ENCODE peak calls at places on chromosomes 4 and X, in six cellular contexts. I is glutamatergic neuron, D is HL-60, G is endothelial cell, J is cardiac fibroblast, C is neural crest cell. T is an unnamed sample.
A peak's percentile ranks its signal among the peaks of the same experiment; 100 is the strongest.

GRCh38 chr4:1512738-1513660 is 106.8 kb upstream of the NKX1-1 start:
- DNase-seq in I (peak; percentile 75), J (peak; percentile 25), G (peak; percentile 74), C (peak; percentile 76), D (no peak), T (no peak)

GRCh38 chr4:122810669-122811068 is 16.0 kb upstream of the FGF2 start:
- DNase-seq in I (no peak), J (peak; percentile 41), D (no peak), C (no peak), G (no peak), T (no peak)

GRCh38 chrX:68755726-68756125 is 73.1 kb upstream of the EFNB1 start:
- DNase-seq in C (no peak), G (no peak), D (no peak), J (no peak), I (no peak), T (no peak)

GRCh38 chr4:123415977-123416376 is 19.4 kb downstream of the SPRY1 start:
- DNase-seq in C (no peak), G (no peak), J (peak; percentile 70), I (no peak), D (peak; percentile 70), T (no peak)

GRCh38 chrX:9163153-9163790 is 129.3 kb upstream of the FAM9B start:
- DNase-seq in C (no peak), J (no peak), D (no peak), G (no peak), I (no peak), T (no peak)

GRCh38 chrX:9927638-9928037 is 39.5 kb upstream of the CLDN34 start:
- DNase-seq in I (no peak), D (no peak), J (no peak), G (no peak), C (no peak), T (no peak)

GRCh38 chr4:40369437-40370278 is 34.5 kb downstream of the CHRNA9 start:
- DNase-seq in J (no peak), D (no peak), C (no peak), I (no peak), G (no peak), T (peak; percentile 40)

GRCh38 chrX:10393899-10394298 is 226.5 kb downstream of the MID1 start:
- DNase-seq in J (no peak), I (no peak), G (no peak), D (no peak), C (no peak), T (no peak)

GRCh38 chr4:28557755-28558154 is 1697.1 kb downstream of the STIM2 start:
- DNase-seq in J (peak; percentile 1), C (no peak), G (no peak), I (no peak), D (no peak), T (no peak)

GRCh38 chr4:26723216-26723615 is 137.4 kb upstream of the STIM2 start:
- DNase-seq in D (no peak), J (no peak), I (no peak), C (no peak), G (no peak), T (peak; percentile 7)

GRCh38 chrX:65595460-65595876 is 60.9 kb upstream of the LAS1L start:
- DNase-seq in D (peak; percentile 76), I (peak; percentile 90), C (peak; percentile 83), G (peak; percentile 88), J (peak; percentile 95), T (peak; percentile 79)

GRCh38 chr4:138875886-138876608 is 139.5 kb upstream of the NOCT start:
- DNase-seq in I (no peak), D (no peak), G (no peak), J (peak; percentile 75), C (no peak), T (no peak)

GRCh38 chr4:185068837-185069236 is 50.5 kb downstream of the HELT start:
- DNase-seq in G (peak; percentile 11), J (no peak), C (no peak), I (no peak), D (no peak), T (no peak)

GRCh38 chrX:9861711-9862110 is 75.5 kb downstream of the SHROOM2 start:
- DNase-seq in C (no peak), G (no peak), I (no peak), J (no peak), D (no peak), T (no peak)

GRCh38 chrX:12567857-12568256 is 223.4 kb upstream of the PRPS2 start:
- DNase-seq in D (no peak), C (no peak), J (peak; percentile 26), G (no peak), I (no peak), T (no peak)

GRCh38 chr4:1980561-1981041 is 28.2 kb downstream of the NELFA start:
- DNase-seq in G (no peak), J (no peak), C (no peak), D (no peak), I (no peak), T (no peak)

GRCh38 chr4:75048208-75048879 is 115.4 kb downstream of the PARM1 start:
- DNase-seq in I (peak; percentile 25), D (no peak), G (no peak), C (no peak), J (no peak), T (no peak)

GRCh38 chrX:78708171-78708570 is 39.3 kb upstream of the LPAR4 start:
- DNase-seq in G (peak; percentile 4), C (no peak), D (no peak), I (peak; percentile 13), J (peak; percentile 61), T (peak; percentile 6)
- TF ChIP-seq CTCF in G (no peak), C (peak; percentile 44), D (peak; percentile 2), I (no peak), J (peak; percentile 58), T (peak; percentile 42)

GRCh38 chr4:157204634-157205244 is 15.8 kb upstream of the GRIA2 start:
- DNase-seq in D (no peak), J (peak; percentile 13), I (peak; percentile 75), C (peak; percentile 29), G (peak; percentile 55), T (peak; percentile 27)
- TF ChIP-seq CTCF in D (no peak), J (peak; percentile 63), I (peak; percentile 68), C (peak; percentile 55), G (peak; percentile 65), T (peak; percentile 69)

GRCh38 chrX:19225906-19226305 is 103.6 kb upstream of the ADGRG2 start:
- DNase-seq in J (peak; percentile 4), C (no peak), G (no peak), I (no peak), D (no peak), T (peak; percentile 31)
- TF ChIP-seq CTCF in J (no peak), C (no peak), G (no peak), I (no peak), D (no peak), T (peak; percentile 36)

GRCh38 chrX:25968920-25969319 is 169.2 kb upstream of the MAGEB18 start:
- DNase-seq in C (peak; percentile 50), G (peak; percentile 52), J (peak; percentile 48), D (no peak), I (peak; percentile 54), T (peak; percentile 33)
- TF ChIP-seq CTCF in C (peak; percentile 56), G (peak; percentile 51), J (peak; percentile 39), D (no peak), I (peak; percentile 62), T (peak; percentile 63)

DNA sequence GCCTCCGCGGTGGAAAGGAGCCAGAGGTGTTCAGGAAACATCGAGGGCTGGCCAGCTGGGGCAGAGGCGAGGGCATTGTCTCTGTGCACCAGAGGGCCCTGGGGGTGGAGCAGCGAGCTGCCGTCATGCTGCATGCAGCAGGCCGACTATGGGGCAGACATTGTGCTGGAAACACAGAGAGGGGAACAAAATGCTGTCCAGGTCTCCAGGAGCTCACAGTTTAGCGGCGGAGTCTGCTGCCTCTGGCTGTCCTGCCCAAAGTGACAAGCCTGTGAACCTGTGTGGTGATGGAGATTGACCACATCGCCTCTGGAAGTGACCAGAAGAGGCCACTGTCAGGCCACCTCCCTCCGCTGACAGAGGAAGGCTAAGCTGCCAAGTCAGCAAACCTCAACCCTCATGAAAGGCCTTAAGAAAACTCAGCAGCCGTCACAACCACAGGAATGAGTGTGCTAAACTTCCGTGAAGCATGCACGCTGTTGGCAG is 20.1 kb upstream of the SASH3 start:
- DNase-seq in J (peak; percentile 86), D (no peak), I (no peak), G (no peak), C (no peak), T (no peak)
- TF ChIP-seq CTCF in J (no peak), D (no peak), I (no peak), G (no peak), C (no peak), T (no peak)

GRCh38 chr4:168993724-168994510 is 16.1 kb downstream of the CBR4 start:
- DNase-seq in C (no peak), D (no peak), I (no peak), J (peak; percentile 38), G (no peak), T (no peak)

GRCh38 chr4:168998596-168998995 is 11.5 kb downstream of the CBR4 start:
- DNase-seq in J (no peak), D (no peak), C (no peak), I (no peak), G (no peak), T (no peak)

GRCh38 chr4:168999836-169000235 is 10.2 kb downstream of the CBR4 start:
- DNase-seq in D (no peak), G (no peak), J (no peak), C (no peak), I (no peak), T (no peak)

GRCh38 chr4:168994961-168995360 is 15.1 kb downstream of the CBR4 start:
- DNase-seq in I (no peak), D (no peak), J (no peak), C (no peak), G (no peak), T (no peak)

DNA sequence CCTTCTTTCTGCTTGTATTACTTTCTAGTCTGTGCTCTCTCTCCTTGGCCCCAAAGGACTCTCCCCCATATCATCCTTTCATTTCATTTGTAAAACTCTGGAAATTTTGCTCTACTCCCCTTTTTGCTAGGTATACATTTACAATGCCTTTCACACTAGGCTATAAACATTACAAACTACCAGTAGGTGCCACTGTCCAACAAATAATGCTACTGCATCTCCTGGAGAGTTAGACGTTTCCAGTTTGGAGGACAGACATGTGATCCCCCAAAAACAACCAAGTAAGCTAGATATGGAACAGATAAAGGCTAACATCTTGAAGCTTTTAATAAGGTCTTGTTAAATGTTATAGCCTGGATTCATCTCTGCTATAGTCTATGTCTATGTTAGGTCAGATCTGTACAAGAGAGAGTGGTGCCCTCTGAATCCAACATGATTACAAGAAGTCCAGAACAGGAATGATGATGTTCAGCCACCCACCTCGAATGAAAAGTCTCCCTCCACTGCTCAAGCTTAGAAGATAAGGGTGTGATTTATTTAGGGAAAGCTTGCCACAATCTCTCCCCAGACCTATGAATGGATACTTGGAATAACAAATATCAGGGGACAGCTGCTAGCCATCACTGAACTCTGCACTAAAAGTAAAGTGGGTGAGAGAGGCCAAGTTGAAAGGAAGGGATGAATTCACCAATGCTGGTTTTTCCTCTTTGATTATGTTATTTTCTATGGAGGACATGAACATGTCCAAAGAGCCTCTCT is 14.3 kb downstream of the CBR4 start:
- DNase-seq in C (no peak), G (no peak), I (no peak), J (peak; percentile 39), D (no peak), T (no peak)
- TF ChIP-seq CTCF in C (peak; percentile 51), G (no peak), I (no peak), J (no peak), D (no peak), T (peak; percentile 15)